ENCODE peak calls at places on chromosomes 2 and 18, in ten cellular contexts. M is ovary; T is effector memory CD8-positive, alpha-beta T cell; Y is NCI-H1417; G is endothelial cell; D is HuH-7.5; O is aorta; U is stimulated activated CD4-positive, alpha-beta T cell treated with anti-CD3 and anti-CD28 coated beads, Interleukin-2, amount 100 ng/mL, for 48 hours; Q is activated CD4-positive, CD25-positive, alpha-beta regulatory T cell treated with anti-CD3 and anti-CD28 coated beads, Interleukin-2, amount 50 U/mL, for 72 hours; F is colonic mucosa. R is an unnamed sample.

GRCh38 chr18:9855686-9856085 is 30.1 kb upstream of the TXNDC2 start:
- DNase-seq in D (no peak), G (no peak), Q (no peak), F (no peak), T (no peak), M (no peak), U (no peak), Y (no peak), O (no peak), R (no peak)

GRCh38 chr18:28095631-28096030 is 81.3 kb downstream of the CDH2 start:
- DNase-seq in Q (no peak), M (no peak), O (no peak), G (no peak), Y (no peak), T (no peak), F (no peak), U (no peak), D (no peak), R (no peak)

GRCh38 chr2:107777962-107778361 is 48.7 kb upstream of the RGPD4 start:
- DNase-seq in T (no peak), F (no peak), Y (no peak), O (no peak), D (no peak), M (no peak), G (no peak), Q (no peak), U (no peak), R (no peak)

GRCh38 chr2:113977660-113978523 is 88.0 kb downstream of the ACTR3 start:
- DNase-seq in F (peak), U (no peak), D (peak), G (no peak), O (no peak), T (no peak), M (no peak), Y (peak), Q (no peak), R (no peak)

GRCh38 chr2:42809876-42810125 is 17.4 kb upstream of the HAAO start:
- DNase-seq in O (peak), F (peak), M (no peak), U (peak), T (no peak), Y (peak), D (peak), G (peak), Q (no peak), R (no peak)

GRCh38 chr2:119234021-119235019 is 10.7 kb downstream of the STEAP3 start:
- DNase-seq in M (no peak), Y (no peak), U (no peak), F (no peak), T (no peak), G (peak), Q (no peak), O (no peak), D (no peak), R (no peak)

GRCh38 chr2:100422320-100422719 is 4.9 kb upstream of the CHST10 start:
- DNase-seq in F (no peak), Q (no peak), M (no peak), T (no peak), G (peak), U (no peak), O (no peak), Y (no peak), D (peak), R (no peak)

GRCh38 chr18:30106356-30106755 is 936.2 kb downstream of the DSC3 start:
- DNase-seq in U (no peak), O (no peak), M (no peak), T (no peak), F (no peak), G (no peak), Y (no peak), Q (no peak), D (no peak), R (no peak)

GRCh38 chr2:204726831-204727230 is 181.6 kb downstream of the PARD3B start:
- DNase-seq in Q (no peak), Y (no peak), O (no peak), G (no peak), M (no peak), F (no peak), D (no peak), T (no peak), U (no peak), R (no peak)

GRCh38 chr2:18703555-18703954 is 114.2 kb upstream of the NT5C1B start:
- DNase-seq in O (no peak), M (no peak), U (no peak), Y (no peak), G (no peak), D (no peak), F (no peak), Q (no peak), T (no peak), R (no peak)

GRCh38 chr2:59935005-59935404 is 618.4 kb downstream of the BCL11A start:
- DNase-seq in Q (no peak), U (no peak), F (no peak), O (no peak), M (no peak), D (no peak), Y (no peak), G (no peak), T (no peak), R (no peak)

GRCh38 chr2:118310016-118310877 is 222.0 kb downstream of the INSIG2 start:
- DNase-seq in T (peak), Y (no peak), D (no peak), O (no peak), U (peak), Q (peak), F (peak), G (peak), M (peak), R (no peak)

GRCh38 chr2:73112026-73112912 is 479 bp downstream of the RAB11FIP5 start:
- DNase-seq in T (peak), G (peak), D (peak), O (peak), F (peak), M (no peak), Q (no peak), U (peak), Y (no peak), R (no peak)

GRCh38 chr2:27249891-27250651 is 12.8 kb downstream of the SLC30A3 start:
- DNase-seq in Q (no peak), G (peak), O (no peak), Y (no peak), F (peak), T (peak), M (no peak), D (peak), U (peak), R (no peak)

GRCh38 chr2:54904836-54905235 is 145.4 kb downstream of the RTN4 start:
- DNase-seq in U (no peak), G (no peak), T (no peak), O (no peak), Y (no peak), Q (no peak), D (peak), F (peak), M (no peak), R (no peak)

GRCh38 chr2:127410871-127411396 is 7.3 kb upstream of the PROC start:
- DNase-seq in T (no peak), Q (no peak), U (no peak), O (no peak), M (no peak), D (peak), Y (no peak), G (no peak), F (no peak), R (no peak)

GRCh38 chr2:120616261-120616660 is 119.4 kb upstream of the GLI2 start:
- DNase-seq in Q (no peak), F (no peak), D (no peak), M (no peak), U (no peak), Y (no peak), O (no peak), G (no peak), T (no peak), R (no peak)

GRCh38 chr2:3625186-3625585 is 30.3 kb downstream of the COLEC11 start:
- DNase-seq in U (no peak), Q (no peak), Y (no peak), G (no peak), O (peak), F (no peak), M (peak), T (no peak), D (no peak), R (no peak)

GRCh38 chr2:235877271-235877670 is 290.9 kb downstream of the GBX2 start:
- DNase-seq in M (no peak), Q (no peak), Y (no peak), D (no peak), F (no peak), U (no peak), O (no peak), T (no peak), G (no peak), R (no peak)

GRCh38 chr2:179569834-179570233 is 291.6 kb downstream of the ZNF385B start:
- DNase-seq in D (no peak), F (no peak), O (no peak), Y (no peak), Q (no peak), T (no peak), U (no peak), G (no peak), M (no peak), R (peak)

GRCh38 chr2:145007673-145008263 is 487.8 kb upstream of the ZEB2 start:
- DNase-seq in D (no peak), Y (no peak), M (no peak), G (no peak), U (no peak), Q (no peak), O (peak), F (no peak), T (no peak), R (no peak)

GRCh38 chr2:191636235-191636543 is 41.7 kb upstream of the NABP1 start:
- DNase-seq in O (no peak), D (no peak), Q (no peak), G (no peak), Y (no peak), T (no peak), F (no peak), M (no peak), U (no peak), R (no peak)

GRCh38 chr18:51195602-51196115 is 1.8 kb downstream of the MEX3C start:
- DNase-seq in F (peak), O (no peak), Y (peak), G (peak), M (no peak), D (peak), Q (no peak), T (peak), U (no peak), R (no peak)

GRCh38 chr2:216735086-216735485 is 39.7 kb upstream of the IGFBP5 start:
- DNase-seq in G (no peak), D (no peak), Y (no peak), M (peak), U (no peak), T (no peak), Q (no peak), O (no peak), F (no peak), R (no peak)

GRCh38 chr2:188629890-188630483 is 338.3 kb downstream of the GULP1 start:
- DNase-seq in Y (no peak), T (no peak), Q (no peak), G (no peak), D (no peak), O (no peak), F (no peak), M (no peak), U (no peak), R (no peak)

GRCh38 chr2:135023886-135024285 is 23.4 kb downstream of the MAP3K19 start:
- DNase-seq in T (no peak), Q (no peak), U (no peak), Y (no peak), O (no peak), G (no peak), D (no peak), M (no peak), F (no peak), R (no peak)

GRCh38 chr2:172106128-172106961 is 3.6 kb upstream of the DLX2 start:
- DNase-seq in D (peak), Y (peak), T (peak), M (peak), Q (peak), G (no peak), O (no peak), U (no peak), F (no peak), R (no peak)

GRCh38 chr2:191691016-191691725 is 13.2 kb downstream of the NABP1 start:
- DNase-seq in Y (peak), U (peak), G (peak), D (no peak), T (peak), Q (no peak), O (no peak), F (peak), M (no peak), R (peak)

GRCh38 chr18:51149605-51150429 is 47.7 kb downstream of the MEX3C start:
- DNase-seq in G (no peak), F (no peak), Y (no peak), Q (no peak), O (no peak), D (peak), M (no peak), U (no peak), T (no peak), R (peak)

GRCh38 chr2:182247831-182248230 is 179.0 kb downstream of the PDE1A start:
- DNase-seq in M (no peak), O (no peak), T (no peak), Q (no peak), G (no peak), Y (no peak), U (no peak), F (no peak), D (no peak), R (no peak)

GRCh38 chr2:98560256-98560771 is 48.0 kb downstream of the COA5 start:
- DNase-seq in T (no peak), G (no peak), Y (no peak), U (no peak), F (no peak), O (peak), D (no peak), M (peak), Q (no peak), R (peak)

GRCh38 chr2:67323209-67323991 is 73.7 kb upstream of the ETAA1 start:
- DNase-seq in D (no peak), Q (no peak), T (no peak), O (no peak), Y (no peak), M (no peak), F (no peak), U (no peak), G (no peak), R (no peak)

GRCh38 chr2:25491003-25491696 is 149.4 kb upstream of the DNMT3A start:
- DNase-seq in U (no peak), Q (no peak), Y (no peak), F (no peak), T (no peak), D (no peak), G (no peak), O (no peak), M (no peak), R (no peak)

GRCh38 chr2:177641321-177641720 is 248.7 kb downstream of the AGPS start:
- DNase-seq in M (no peak), F (no peak), U (no peak), O (no peak), D (no peak), Q (no peak), T (no peak), G (no peak), Y (no peak), R (no peak)

GRCh38 chr2:169406891-169407290 is 44.6 kb upstream of the LRP2 start:
- DNase-seq in Q (no peak), G (no peak), O (no peak), U (no peak), Y (no peak), M (no peak), F (no peak), D (no peak), T (no peak), R (no peak)